ENCODE peak calls at places on chromosomes 6 and 20, in five cellular contexts. E is K562, Q is GM12878, Y is H1, M is SK-N-SH. C is an unnamed sample.

GRCh38 chr20:11429889-11430580 is 487.7 kb upstream of the BTBD3 start:
- DNase-seq in Q (no peak), E (no peak), M (no peak), Y (no peak), C (no peak)

GRCh38 chr6:116371384-116372209 is 850 bp downstream of the DSE start:
- DNase-seq in Y (peak), E (no peak), Q (no peak), M (peak), C (peak)

GRCh38 chr6:164097557-164098398 is 683.3 kb downstream of the QKI start:
- DNase-seq in M (no peak), E (no peak), Y (no peak), Q (no peak), C (no peak)

GRCh38 chr6:139540276-139540675 is 165.8 kb upstream of the CITED2 start:
- DNase-seq in Y (no peak), M (no peak), E (no peak), Q (peak), C (no peak)

GRCh38 chr6:100553243-100553642 is 88.5 kb upstream of the SIM1 start:
- DNase-seq in Y (no peak), M (peak), E (no peak), Q (no peak), C (no peak)

GRCh38 chr6:166365221-166365620 is 17.5 kb downstream of the MPC1 start:
- DNase-seq in Q (no peak), Y (no peak), M (no peak), E (no peak), C (no peak)

GRCh38 chr6:109296305-109296915 is 85.9 kb downstream of the CD164 start:
- DNase-seq in Y (no peak), Q (no peak), E (no peak), M (no peak), C (no peak)

GRCh38 chr6:67449602-67450001 is 1185.5 kb upstream of the ADGRB3 start:
- DNase-seq in E (no peak), M (no peak), Y (no peak), Q (no peak), C (no peak)

GRCh38 chr20:34559311-34560140 is 1.0 kb downstream of the MAP1LC3A start:
- DNase-seq in E (no peak), M (peak), Q (no peak), Y (no peak), C (no peak)

GRCh38 chr6:50102676-50103075 is 52.9 kb upstream of the DEFB112 start:
- DNase-seq in E (no peak), M (no peak), Q (no peak), Y (no peak), C (no peak)

GRCh38 chr6:170464524-170464979 is 88.6 kb downstream of the PSMB1 start:
- DNase-seq in E (no peak), Q (peak), M (no peak), Y (no peak), C (no peak)

GRCh38 chr6:162409986-162410715 is 317.4 kb downstream of the PRKN start:
- DNase-seq in M (no peak), Y (no peak), E (no peak), Q (no peak), C (no peak)

GRCh38 chr6:170420791-170421776 is 114.5 kb downstream of the FAM120B start:
- DNase-seq in M (no peak), E (no peak), Y (no peak), Q (no peak), C (no peak)

GRCh38 chr20:35151739-35152138 is 4.6 kb upstream of the EDEM2 start:
- DNase-seq in M (no peak), Y (no peak), Q (no peak), E (no peak), C (no peak)

GRCh38 chr6:89500486-89501020 is 67.6 kb downstream of the ANKRD6 start:
- DNase-seq in Y (no peak), Q (no peak), M (no peak), E (no peak), C (no peak)

GRCh38 chr20:63444548-63444947 is 27.9 kb downstream of the KCNQ2 start:
- DNase-seq in E (no peak), Y (no peak), Q (no peak), M (no peak), C (no peak)

GRCh38 chr20:51910202-51911050 is 108.1 kb upstream of the SALL4 start:
- DNase-seq in Y (no peak), E (no peak), Q (no peak), M (peak), C (no peak)

GRCh38 chr6:144266091-144266649 is 19.0 kb upstream of the UTRN start:
- DNase-seq in E (peak), Y (no peak), M (no peak), Q (no peak), C (peak)

GRCh38 chr6:42086046-42086664 is 35.8 kb downstream of the TAF8 start:
- DNase-seq in E (peak), M (no peak), Y (no peak), Q (no peak), C (no peak)

GRCh38 chr20:3167738-3168078 is 5.6 kb downstream of the LZTS3 start:
- DNase-seq in Y (no peak), E (no peak), M (no peak), Q (no peak), C (no peak)

GRCh38 chr20:3166913-3167342 is 6.4 kb downstream of the LZTS3 start:
- DNase-seq in E (no peak), Y (no peak), M (peak), Q (no peak), C (no peak)

GRCh38 chr20:3166338-3166912 is 6.8 kb upstream of the FASTKD5 start:
- DNase-seq in E (no peak), M (peak), Q (no peak), Y (no peak), C (no peak)

GRCh38 chr20:3168829-3169590 is 4.3 kb downstream of the LZTS3 start:
- DNase-seq in E (no peak), Y (no peak), M (peak), Q (no peak), C (no peak)

GRCh38 chr20:3168079-3168828 is 5.1 kb downstream of the LZTS3 start:
- DNase-seq in E (no peak), M (peak), Y (peak), Q (no peak), C (no peak)
- TF ChIP-seq RAD21 in E (no peak), M (no peak), Y (peak), Q (no peak), C (no peak)

GRCh38 chr20:32034581-32035397 is 17.3 kb upstream of the HCK start:
- DNase-seq in Y (no peak), Q (no peak), E (no peak), M (no peak), C (no peak)
- TF ChIP-seq YY1 in Y (no peak), Q (no peak), E (no peak), M (no peak), C (no peak)

DNA sequence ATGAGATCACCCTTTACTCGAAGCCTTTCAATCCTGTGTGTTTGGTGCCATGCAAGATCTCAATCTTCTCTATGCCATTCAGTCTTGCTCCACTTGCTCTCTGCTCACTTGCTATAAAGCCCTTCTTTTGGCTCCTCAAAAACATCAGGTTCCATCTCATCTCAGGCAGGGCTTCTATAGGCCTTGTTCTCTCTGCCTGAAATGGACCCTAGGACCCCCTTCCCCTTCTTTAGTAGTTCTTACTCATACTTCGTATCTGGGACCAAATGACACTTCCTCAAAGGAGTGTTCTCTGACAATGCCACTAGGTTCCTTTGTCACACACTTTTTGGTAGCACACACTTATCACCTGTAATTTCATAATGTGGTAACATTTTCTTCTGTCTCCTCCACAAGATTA is 116.7 kb upstream of the FAM184A start:
- DNase-seq in Y (no peak), Q (no peak), M (no peak), E (no peak), C (no peak)
- H3K4me2 ChIP-seq in Y (no peak), Q (no peak), M (no peak), E (no peak), C (no peak)

DNA sequence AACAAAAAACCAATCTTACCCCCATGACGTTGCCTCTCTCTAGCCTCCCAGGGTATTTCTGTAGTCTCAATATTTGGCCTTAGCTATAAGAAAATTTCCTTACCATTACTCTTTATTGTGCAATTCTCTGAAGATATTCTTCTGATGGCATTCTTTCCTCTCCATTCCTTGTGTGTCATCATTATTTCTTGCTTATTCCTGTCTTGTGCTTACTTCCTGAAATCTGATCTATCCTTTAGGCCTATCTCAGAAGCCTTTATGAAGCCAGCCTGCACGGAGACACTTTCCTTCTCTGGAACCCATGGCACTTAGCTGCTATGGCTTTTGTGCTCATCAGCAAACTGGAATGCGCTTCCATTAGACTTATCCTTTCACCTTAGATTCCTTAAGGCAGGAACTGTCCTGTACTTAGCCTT is 65.9 kb upstream of the DDR1 start:
- DNase-seq in E (peak), Q (no peak), M (no peak), Y (no peak), C (no peak)
- TF ChIP-seq RAD21 in E (no peak), Q (no peak), M (no peak), Y (no peak), C (no peak)

GRCh38 chr6:20652276-20652675 is 118.0 kb downstream of the CDKAL1 start:
- DNase-seq in Q (no peak), E (peak), M (no peak), Y (no peak), C (no peak)

GRCh38 chr6:20655317-20655716 is 121.1 kb downstream of the CDKAL1 start:
- DNase-seq in Y (no peak), M (no peak), E (no peak), Q (no peak), C (no peak)

GRCh38 chr6:20657274-20657800 is 123.1 kb downstream of the CDKAL1 start:
- DNase-seq in M (no peak), E (no peak), Q (no peak), Y (no peak), C (no peak)

GRCh38 chr6:20658053-20658452 is 123.8 kb downstream of the CDKAL1 start:
- DNase-seq in Y (no peak), Q (no peak), E (no peak), M (no peak), C (no peak)

DNA sequence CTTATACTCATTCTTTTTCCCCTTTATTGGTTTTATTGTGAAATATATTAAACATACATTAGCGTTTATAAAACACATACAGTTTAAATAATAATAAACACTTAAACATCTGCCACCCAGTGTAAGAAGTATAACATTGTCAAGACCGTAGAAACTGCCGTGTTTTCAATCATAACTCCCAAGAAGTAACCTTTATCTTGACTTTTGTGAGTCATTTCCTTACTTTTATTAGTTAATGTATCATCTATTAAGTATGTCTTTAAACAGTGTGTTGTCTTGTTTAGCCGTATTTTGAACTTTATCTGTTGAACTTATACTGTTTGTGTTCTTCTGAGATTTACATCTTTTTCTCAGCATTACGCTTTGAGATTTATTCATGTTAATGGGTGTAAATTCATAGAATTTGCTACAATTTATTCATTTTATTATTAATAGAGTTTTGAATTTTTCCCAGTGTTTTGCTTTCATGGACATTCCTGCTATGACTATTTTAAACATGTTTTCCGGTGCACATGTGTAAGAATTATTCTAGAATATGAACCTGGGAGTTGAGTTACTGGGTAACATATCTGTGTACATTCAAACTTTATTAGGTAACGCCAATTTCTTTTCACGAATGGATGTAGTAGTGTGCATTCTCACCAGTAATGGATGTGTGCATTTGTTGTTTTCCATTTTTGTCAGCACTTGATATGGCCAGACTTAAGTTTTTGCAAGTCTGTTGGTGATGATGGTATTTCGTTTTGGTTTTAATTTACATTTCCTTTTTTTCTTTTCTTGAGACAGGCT is 118.6 kb downstream of the CDKAL1 start:
- DNase-seq in Q (no peak), E (no peak), Y (no peak), M (no peak), C (no peak)
- TF ChIP-seq YY1 in Q (no peak), E (no peak), Y (no peak), M (no peak), C (no peak)

GRCh38 chr20:18795366-18795765 is 18.2 kb upstream of the SCP2D1 start:
- DNase-seq in M (no peak), E (no peak), Y (no peak), Q (no peak), C (no peak)
- H3K4me2 ChIP-seq in M (no peak), E (no peak), Y (no peak), Q (peak), C (no peak)

DNA sequence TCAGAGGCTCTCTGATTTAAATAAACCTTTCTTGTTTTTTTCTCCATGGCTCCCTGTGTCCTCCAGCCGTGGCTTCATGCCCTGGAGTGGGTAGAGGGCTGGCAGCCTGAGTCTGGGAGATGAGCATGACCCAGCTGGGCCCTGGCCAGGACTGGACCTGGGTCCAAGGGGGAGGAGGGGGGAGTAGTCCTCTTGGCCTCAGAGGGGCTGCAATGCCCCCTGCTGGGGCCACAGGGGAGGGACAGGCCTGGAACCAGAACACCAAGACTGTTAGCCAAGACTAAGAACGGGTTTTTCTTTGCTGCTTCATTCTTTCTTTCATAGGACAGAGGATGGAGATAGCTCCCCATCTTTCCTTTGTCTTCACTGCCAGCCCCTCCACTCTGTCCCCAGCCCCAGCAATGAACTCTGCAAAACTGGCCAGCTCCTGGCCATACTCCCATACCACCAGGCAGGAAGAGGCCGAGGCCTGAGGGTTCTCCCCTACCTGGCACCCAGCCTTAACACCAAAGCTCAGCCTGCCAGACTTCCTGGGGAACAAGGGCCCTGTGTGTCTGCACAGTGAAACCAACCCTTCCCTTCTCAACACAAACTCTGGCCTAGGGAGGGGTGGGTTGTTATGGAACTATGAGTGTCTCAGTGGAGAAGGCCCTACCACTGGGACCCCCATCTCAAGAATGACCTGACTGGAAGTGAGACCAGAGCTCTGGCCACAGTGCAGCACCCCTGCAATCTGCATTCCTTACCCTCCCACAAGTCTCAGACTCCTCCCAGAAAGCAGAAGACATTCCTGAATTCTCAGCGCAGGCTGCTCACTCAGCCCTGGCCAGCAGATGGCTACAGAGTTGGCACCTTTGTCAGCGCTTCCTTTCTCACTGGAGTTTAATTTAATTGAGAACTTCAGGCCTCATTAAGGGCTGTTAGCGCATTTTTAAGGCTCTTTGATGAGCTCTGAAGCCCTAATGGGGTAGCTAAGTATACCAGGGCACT is 11.0 kb downstream of the SLC29A1 start:
- DNase-seq in Q (no peak), Y (no peak), E (peak), M (peak), C (no peak)
- TF ChIP-seq RAD21 in Q (peak), Y (peak), E (peak), M (peak), C (peak)

C was measured in HCT116.